ENCODE peak calls at places on chromosomes 16 and 17, in seven cellular contexts. K is dorsolateral prefrontal cortex, Y is A172, G is NCI-H1930, X is psoas muscle, N is ACHN, F is endothelial cell of umbilical vein. U is an unnamed sample.

GRCh38 chr17:73228748-73229236 is 32.9 kb downstream of the CPSF4L start:
- DNase-seq in K (no peak), Y (peak), G (no peak), X (peak), N (peak), F (peak), U (peak)

GRCh38 chr17:60151355-60151754 is 1.6 kb downstream of the CA4 start:
- DNase-seq in K (no peak), Y (no peak), G (no peak), X (no peak), N (no peak), F (no peak), U (peak)

GRCh38 chr17:29617481-29618271 is 5.0 kb downstream of the CORO6 start:
- DNase-seq in K (peak), Y (no peak), G (peak), X (peak), N (peak), F (peak), U (peak)

GRCh38 chr17:51056813-51057510 is 63.7 kb downstream of the SPAG9 start:
- DNase-seq in K (peak), Y (peak), G (peak), X (peak), N (peak), F (peak), U (peak)

GRCh38 chr17:18319604-18320256 is 4.6 kb downstream of the SMCR8 start:
- DNase-seq in K (peak), Y (peak), G (peak), X (no peak), N (peak), F (peak), U (peak)

GRCh38 chr17:82322526-82323453 is 5.4 kb upstream of the CD7 start:
- DNase-seq in K (no peak), Y (no peak), G (no peak), X (no peak), N (no peak), F (no peak), U (no peak)

GRCh38 chr16:89581861-89582563 is 6.5 kb downstream of the CPNE7 start:
- DNase-seq in K (no peak), Y (peak), G (no peak), X (no peak), N (peak), F (peak), U (peak)

GRCh38 chr17:16463341-16464000 is 28.5 kb downstream of the LRRC75A start:
- DNase-seq in K (peak), Y (peak), G (no peak), X (peak), N (peak), F (peak), U (no peak)

GRCh38 chr17:77700165-77700881 is 258.2 kb upstream of the TNRC6C start:
- DNase-seq in K (no peak), Y (no peak), G (no peak), X (no peak), N (no peak), F (no peak), U (no peak)

GRCh38 chr17:52148969-52149351 is 9.6 kb downstream of the CA10 start:
- DNase-seq in K (peak), Y (no peak), G (no peak), X (no peak), N (no peak), F (no peak), U (peak)

U was measured in kidney tubule cell.